ENCODE peak calls at places on chromosomes 4 and X, in four cellular contexts. One of them, this sample, is unnamed.

GRCh38 chrX:119008122-119008744 is 33.8 kb downstream of the LONRF3 start:
- DNase-seq in HepG2: peak; percentile 6
- DNase-seq in GM12878: no peak
- DNase-seq in WTC11: peak; percentile 44
- DNase-seq in this sample: peak; percentile 37

GRCh38 chrX:39764441-39764914 is 333.3 kb downstream of the BCOR start:
- DNase-seq in HepG2: no peak
- DNase-seq in WTC11: no peak
- DNase-seq in GM12878: no peak
- DNase-seq in this sample: no peak

GRCh38 chr4:151226004-151226932 is 50.7 kb upstream of the PRSS48 start:
- DNase-seq in WTC11: no peak
- DNase-seq in HepG2: no peak
- DNase-seq in GM12878: no peak
- DNase-seq in this sample: no peak

GRCh38 chr4:89001647-89002518 is 55.1 kb downstream of the FAM13A start:
- DNase-seq in GM12878: no peak
- DNase-seq in WTC11: no peak
- DNase-seq in HepG2: no peak
- DNase-seq in this sample: no peak

GRCh38 chrX:18354369-18355329 is at the start of gene SCML2:
- DNase-seq in HepG2: peak; percentile 5
- DNase-seq in GM12878: no peak
- DNase-seq in WTC11: peak; percentile 34
- DNase-seq in this sample: peak; percentile 74

GRCh38 chr4:74121643-74122579 is 22.9 kb upstream of the CXCL2 start:
- DNase-seq in GM12878: no peak
- DNase-seq in WTC11: no peak
- DNase-seq in HepG2: no peak
- DNase-seq in this sample: no peak

GRCh38 chr4:117678861-117679260 is 355.4 kb upstream of the NDST3 start:
- DNase-seq in HepG2: no peak
- DNase-seq in GM12878: no peak
- DNase-seq in WTC11: no peak
- DNase-seq in this sample: no peak

GRCh38 chr4:185987976-185988627 is 80.9 kb upstream of the TLR3 start:
- DNase-seq in GM12878: no peak
- DNase-seq in HepG2: no peak
- DNase-seq in WTC11: no peak
- DNase-seq in this sample: no peak

GRCh38 chrX:65674351-65674893 is 7.0 kb downstream of the MSN start:
- DNase-seq in GM12878: no peak
- DNase-seq in WTC11: no peak
- DNase-seq in HepG2: no peak
- DNase-seq in this sample: no peak

GRCh38 chrX:118347131-118347530 is 1.2 kb downstream of the WDR44 start:
- DNase-seq in WTC11: no peak
- DNase-seq in GM12878: no peak
- DNase-seq in HepG2: peak; percentile 2
- DNase-seq in this sample: peak; percentile 33

GRCh38 chr4:794911-795725 is 30.8 kb downstream of the CPLX1 start:
- DNase-seq in WTC11: peak; percentile 47
- DNase-seq in GM12878: no peak
- DNase-seq in HepG2: no peak
- DNase-seq in this sample: no peak

GRCh38 chr4:99754756-99755155 is 61.9 kb upstream of the DAPP1 start:
- DNase-seq in GM12878: no peak
- DNase-seq in HepG2: no peak
- DNase-seq in WTC11: no peak
- DNase-seq in this sample: no peak

GRCh38 chr4:176436500-176436973 is 116.8 kb downstream of the SPCS3 start:
- DNase-seq in GM12878: no peak
- DNase-seq in WTC11: no peak
- DNase-seq in HepG2: no peak
- DNase-seq in this sample: no peak

GRCh38 chr4:613126-613525 is 12.2 kb upstream of the PDE6B start:
- DNase-seq in HepG2: no peak
- DNase-seq in WTC11: no peak
- DNase-seq in GM12878: no peak
- DNase-seq in this sample: no peak

GRCh38 chr4:6716958-6717655 is 1.1 kb downstream of the BLOC1S4 start:
- DNase-seq in WTC11: no peak
- DNase-seq in GM12878: no peak
- DNase-seq in HepG2: no peak
- DNase-seq in this sample: peak; percentile 52

GRCh38 chr4:7238300-7238960 is 46.1 kb downstream of the SORCS2 start:
- DNase-seq in HepG2: no peak
- DNase-seq in GM12878: no peak
- DNase-seq in WTC11: peak; percentile 45
- DNase-seq in this sample: peak; percentile 33

GRCh38 chrX:72620550-72621145 is 48.0 kb upstream of the HDAC8 start:
- DNase-seq in GM12878: no peak
- DNase-seq in WTC11: no peak
- DNase-seq in HepG2: peak; percentile 2
- DNase-seq in this sample: peak; percentile 31
- TF ChIP-seq NR2C2 in GM12878: no peak
- TF ChIP-seq NR2C2 in WTC11: no peak
- TF ChIP-seq NR2C2 in HepG2: no peak
- TF ChIP-seq NR2C2 in this sample: no peak

GRCh38 chrX:49220100-49220499 is 13.0 kb downstream of the CACNA1F start:
- DNase-seq in GM12878: no peak
- DNase-seq in HepG2: no peak
- DNase-seq in WTC11: no peak
- DNase-seq in this sample: no peak
- TF ChIP-seq TCF7 in GM12878: no peak
- TF ChIP-seq TCF7 in HepG2: no peak
- TF ChIP-seq TCF7 in WTC11: no peak
- TF ChIP-seq TCF7 in this sample: no peak

GRCh38 chr4:26372076-26372475 is 51.3 kb downstream of the RBPJ start:
- DNase-seq in WTC11: no peak
- DNase-seq in HepG2: no peak
- DNase-seq in GM12878: no peak
- DNase-seq in this sample: no peak

GRCh38 chr4:26375589-26375988 is 54.8 kb downstream of the RBPJ start:
- DNase-seq in GM12878: no peak
- DNase-seq in WTC11: no peak
- DNase-seq in HepG2: no peak
- DNase-seq in this sample: no peak

GRCh38 chr4:26368685-26369084 is 47.9 kb downstream of the RBPJ start:
- DNase-seq in WTC11: no peak
- DNase-seq in GM12878: no peak
- DNase-seq in HepG2: no peak
- DNase-seq in this sample: no peak

GRCh38 chr4:26369132-26370036 is 48.6 kb downstream of the RBPJ start:
- DNase-seq in WTC11: no peak
- DNase-seq in HepG2: no peak
- DNase-seq in GM12878: no peak
- DNase-seq in this sample: no peak

DNA sequence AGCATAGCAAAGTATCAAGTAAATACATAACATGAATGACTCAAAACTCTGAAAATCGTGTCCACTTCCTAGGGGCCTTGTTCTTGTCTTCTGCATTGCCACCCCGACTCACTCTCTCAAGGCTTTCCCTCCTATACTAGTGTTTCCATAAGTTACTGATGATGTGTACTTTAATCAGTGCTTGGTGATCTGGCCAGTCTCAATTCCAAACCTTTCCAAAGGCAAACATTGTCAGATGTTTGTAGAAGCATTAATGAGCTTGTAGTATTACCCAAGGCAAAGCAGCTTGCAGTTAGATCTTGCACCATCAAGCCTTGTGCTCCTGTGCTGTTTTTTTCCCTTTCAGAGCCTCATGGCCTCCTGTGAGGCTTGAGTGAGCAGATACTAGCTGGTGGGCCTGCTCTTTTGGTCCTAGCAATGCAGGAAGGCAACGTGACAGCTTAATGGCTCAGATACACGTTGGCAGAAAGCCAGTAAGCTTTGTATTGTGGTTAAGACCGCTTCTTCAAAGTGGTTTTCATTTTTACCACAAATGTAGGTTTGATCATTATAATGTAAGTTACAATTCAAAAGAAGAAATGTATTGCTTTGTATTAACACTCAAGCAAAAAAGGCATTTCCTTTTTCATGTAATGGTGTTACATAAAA is 51.8 kb downstream of the RBPJ start:
- DNase-seq in GM12878: peak; percentile 83
- DNase-seq in HepG2: peak; percentile 90
- DNase-seq in WTC11: no peak
- DNase-seq in this sample: no peak
- TF ChIP-seq NR2C2 in GM12878: no peak
- TF ChIP-seq NR2C2 in HepG2: no peak
- TF ChIP-seq NR2C2 in WTC11: no peak
- TF ChIP-seq NR2C2 in this sample: no peak

GRCh38 chr4:70722199-70722791 is 531 bp downstream of the RUFY3 start:
- DNase-seq in HepG2: no peak
- DNase-seq in GM12878: no peak
- DNase-seq in WTC11: no peak
- DNase-seq in this sample: peak; percentile 46
- TF ChIP-seq TCF7 in HepG2: no peak
- TF ChIP-seq TCF7 in GM12878: no peak
- TF ChIP-seq TCF7 in WTC11: no peak
- TF ChIP-seq TCF7 in this sample: no peak

GRCh38 chr4:4488405-4489404 is 53.1 kb downstream of the STX18 start:
- DNase-seq in WTC11: peak; percentile 75
- DNase-seq in GM12878: peak; percentile 63
- DNase-seq in HepG2: peak; percentile 64
- DNase-seq in this sample: peak; percentile 74
- TF ChIP-seq NR2C2 in WTC11: no peak
- TF ChIP-seq NR2C2 in GM12878: no peak
- TF ChIP-seq NR2C2 in HepG2: no peak
- TF ChIP-seq NR2C2 in this sample: no peak

GRCh38 chr4:24210332-24210902 is 320.6 kb upstream of the PPARGC1A start:
- DNase-seq in GM12878: no peak
- DNase-seq in HepG2: no peak
- DNase-seq in WTC11: no peak
- DNase-seq in this sample: no peak
- TF ChIP-seq TCF7 in GM12878: no peak
- TF ChIP-seq TCF7 in HepG2: no peak
- TF ChIP-seq TCF7 in WTC11: no peak
- TF ChIP-seq TCF7 in this sample: no peak

GRCh38 chr4:143404555-143404954 is 67.9 kb downstream of the GAB1 start:
- DNase-seq in GM12878: peak; percentile 87
- DNase-seq in WTC11: no peak
- DNase-seq in HepG2: no peak
- DNase-seq in this sample: no peak

GRCh38 chr4:143407475-143407874 is 70.8 kb downstream of the GAB1 start:
- DNase-seq in WTC11: no peak
- DNase-seq in GM12878: no peak
- DNase-seq in HepG2: no peak
- DNase-seq in this sample: no peak

GRCh38 chr4:143405197-143405730 is 68.6 kb downstream of the GAB1 start:
- DNase-seq in GM12878: no peak
- DNase-seq in WTC11: no peak
- DNase-seq in HepG2: no peak
- DNase-seq in this sample: no peak

GRCh38 chr4:143403551-143403816 is 66.8 kb downstream of the GAB1 start:
- DNase-seq in WTC11: no peak
- DNase-seq in HepG2: no peak
- DNase-seq in GM12878: no peak
- DNase-seq in this sample: no peak

GRCh38 chr4:143406523-143406922 is 69.8 kb downstream of the GAB1 start:
- DNase-seq in GM12878: no peak
- DNase-seq in WTC11: no peak
- DNase-seq in HepG2: peak; percentile 4
- DNase-seq in this sample: peak; percentile 31
- TF ChIP-seq NR2C2 in GM12878: no peak
- TF ChIP-seq NR2C2 in WTC11: no peak
- TF ChIP-seq NR2C2 in HepG2: no peak
- TF ChIP-seq NR2C2 in this sample: no peak

This sample was measured in K562.